ENCODE peak calls at places on chromosome 18, in six cellular contexts. One of them, this sample, is unnamed.

GRCh38 chr18:59096098-59096779 is 43.4 kb upstream of the SEC11C start:
- DNase-seq in K562: no peak
- DNase-seq in IMR-90: no peak
- DNase-seq in A549: no peak
- DNase-seq in right lobe of liver: no peak
- DNase-seq in H1: peak; percentile 70
- DNase-seq in this sample: no peak

GRCh38 chr18:50154420-50154819 is 40.5 kb downstream of the MYO5B start:
- DNase-seq in K562: no peak
- DNase-seq in IMR-90: no peak
- DNase-seq in A549: no peak
- DNase-seq in right lobe of liver: no peak
- DNase-seq in H1: no peak
- DNase-seq in this sample: no peak

GRCh38 chr18:58249677-58250076 is 205.7 kb downstream of the NEDD4L start:
- DNase-seq in K562: no peak
- DNase-seq in IMR-90: peak; percentile 17
- DNase-seq in A549: no peak
- DNase-seq in right lobe of liver: no peak
- DNase-seq in H1: no peak
- DNase-seq in this sample: no peak

GRCh38 chr18:58268849-58269248 is 224.8 kb downstream of the NEDD4L start:
- DNase-seq in K562: no peak
- DNase-seq in IMR-90: peak; percentile 55
- DNase-seq in A549: peak; percentile 9
- DNase-seq in right lobe of liver: no peak
- DNase-seq in H1: no peak
- DNase-seq in this sample: no peak

GRCh38 chr18:12911025-12911927 is 27.2 kb upstream of the PTPN2 start:
- DNase-seq in K562: no peak
- DNase-seq in IMR-90: no peak
- DNase-seq in A549: no peak
- DNase-seq in right lobe of liver: no peak
- DNase-seq in H1: peak; percentile 52
- DNase-seq in this sample: peak; percentile 35

GRCh38 chr18:35618703-35619102 is 37.2 kb downstream of the GALNT1 start:
- DNase-seq in K562: no peak
- DNase-seq in IMR-90: peak; percentile 46
- DNase-seq in A549: no peak
- DNase-seq in right lobe of liver: no peak
- DNase-seq in H1: no peak
- DNase-seq in this sample: no peak

GRCh38 chr18:3995476-3996102 is 459.5 kb downstream of the DLGAP1 start:
- DNase-seq in K562: peak; percentile 54
- DNase-seq in IMR-90: peak; percentile 82
- DNase-seq in A549: peak; percentile 79
- DNase-seq in right lobe of liver: peak; percentile 56
- DNase-seq in H1: peak; percentile 69
- DNase-seq in this sample: peak; percentile 56

GRCh38 chr18:14784133-14784532 is 36.2 kb downstream of the ANKRD30B start:
- DNase-seq in K562: no peak
- DNase-seq in IMR-90: no peak
- DNase-seq in A549: no peak
- DNase-seq in right lobe of liver: no peak
- DNase-seq in H1: no peak
- DNase-seq in this sample: no peak

GRCh38 chr18:59140287-59140885 is 702 bp downstream of the SEC11C start:
- DNase-seq in K562: peak; percentile 26
- DNase-seq in IMR-90: peak; percentile 51
- DNase-seq in A549: peak; percentile 5
- DNase-seq in right lobe of liver: peak; percentile 52
- DNase-seq in H1: no peak
- DNase-seq in this sample: peak; percentile 33

GRCh38 chr18:68662779-68663178 is 52.1 kb downstream of the TMX3 start:
- DNase-seq in K562: no peak
- DNase-seq in IMR-90: peak; percentile 66
- DNase-seq in A549: peak; percentile 3
- DNase-seq in right lobe of liver: no peak
- DNase-seq in H1: no peak
- DNase-seq in this sample: no peak

GRCh38 chr18:23201741-23202140 is 66.5 kb downstream of the CABLES1 start:
- DNase-seq in K562: no peak
- DNase-seq in IMR-90: no peak
- DNase-seq in A549: no peak
- DNase-seq in right lobe of liver: no peak
- DNase-seq in H1: no peak
- DNase-seq in this sample: no peak

GRCh38 chr18:58010265-58010664 is 33.8 kb upstream of the NEDD4L start:
- DNase-seq in K562: no peak
- DNase-seq in IMR-90: no peak
- DNase-seq in A549: no peak
- DNase-seq in right lobe of liver: no peak
- DNase-seq in H1: no peak
- DNase-seq in this sample: no peak

GRCh38 chr18:7596133-7596532 is 29.0 kb downstream of the PTPRM start:
- DNase-seq in K562: no peak
- DNase-seq in IMR-90: peak; percentile 18
- DNase-seq in A549: no peak
- DNase-seq in right lobe of liver: no peak
- DNase-seq in H1: no peak
- DNase-seq in this sample: no peak

GRCh38 chr18:13809521-13810252 is 14.3 kb upstream of the MC5R start:
- DNase-seq in K562: no peak
- DNase-seq in IMR-90: no peak
- DNase-seq in A549: no peak
- DNase-seq in right lobe of liver: no peak
- DNase-seq in H1: no peak
- DNase-seq in this sample: peak; percentile 56

GRCh38 chr18:68742206-68742605 is 27.3 kb upstream of the TMX3 start:
- DNase-seq in K562: no peak
- DNase-seq in IMR-90: no peak
- DNase-seq in A549: no peak
- DNase-seq in right lobe of liver: no peak
- DNase-seq in H1: no peak
- DNase-seq in this sample: no peak

GRCh38 chr18:63472380-63472779 is 4.4 kb upstream of the SERPINB5 start:
- DNase-seq in K562: no peak
- DNase-seq in IMR-90: no peak
- DNase-seq in A549: peak; percentile 79
- DNase-seq in right lobe of liver: no peak
- DNase-seq in H1: no peak
- DNase-seq in this sample: peak; percentile 48

GRCh38 chr18:43875496-43875895 is 598.2 kb upstream of the SYT4 start:
- DNase-seq in K562: no peak
- DNase-seq in IMR-90: no peak
- DNase-seq in A549: no peak
- DNase-seq in right lobe of liver: no peak
- DNase-seq in H1: no peak
- DNase-seq in this sample: no peak

GRCh38 chr18:35241523-35241804 is 630 bp downstream of the ZNF397 start:
- DNase-seq in K562: no peak
- DNase-seq in IMR-90: no peak
- DNase-seq in A549: no peak
- DNase-seq in right lobe of liver: no peak
- DNase-seq in H1: no peak
- DNase-seq in this sample: no peak

GRCh38 chr18:35588995-35589394 is 7.5 kb downstream of the GALNT1 start:
- DNase-seq in K562: no peak
- DNase-seq in IMR-90: no peak
- DNase-seq in A549: no peak
- DNase-seq in right lobe of liver: no peak
- DNase-seq in H1: peak; percentile 59
- DNase-seq in this sample: no peak

GRCh38 chr18:12088731-12089375 is 4.8 kb upstream of the ANKRD62 start:
- DNase-seq in K562: no peak
- DNase-seq in IMR-90: no peak
- DNase-seq in A549: no peak
- DNase-seq in right lobe of liver: no peak
- DNase-seq in H1: no peak
- DNase-seq in this sample: no peak

GRCh38 chr18:13604751-13605150 is 121.6 kb downstream of the FAM210A start:
- DNase-seq in K562: no peak
- DNase-seq in IMR-90: no peak
- DNase-seq in A549: no peak
- DNase-seq in right lobe of liver: no peak
- DNase-seq in H1: no peak
- DNase-seq in this sample: no peak

GRCh38 chr18:2337552-2338141 is 233.7 kb downstream of the METTL4 start:
- DNase-seq in K562: peak; percentile 43
- DNase-seq in IMR-90: peak; percentile 50
- DNase-seq in A549: peak; percentile 29
- DNase-seq in right lobe of liver: peak; percentile 48
- DNase-seq in H1: peak; percentile 67
- DNase-seq in this sample: peak; percentile 19

GRCh38 chr18:61797691-61798590 is 94.9 kb downstream of the RNF152 start:
- DNase-seq in K562: no peak
- DNase-seq in IMR-90: no peak
- DNase-seq in A549: no peak
- DNase-seq in right lobe of liver: no peak
- DNase-seq in H1: no peak
- DNase-seq in this sample: no peak

GRCh38 chr18:48832961-48833700 is 117.6 kb downstream of the SMAD7 start:
- DNase-seq in K562: no peak
- DNase-seq in IMR-90: peak; percentile 67
- DNase-seq in A549: peak; percentile 46
- DNase-seq in right lobe of liver: peak; percentile 46
- DNase-seq in H1: peak; percentile 46
- DNase-seq in this sample: peak; percentile 74
- H3K4me1 ChIP-seq in K562: peaks cover 41% of the 10 kb centered on the region
- H3K4me1 ChIP-seq in IMR-90: peaks cover 24% of the 10 kb centered on the region
- H3K4me1 ChIP-seq in A549: peaks cover 44% of the 10 kb centered on the region
- H3K4me1 ChIP-seq in right lobe of liver: no peaks in the 10 kb centered on the region
- H3K4me1 ChIP-seq in H1: peaks cover 16% of the 10 kb centered on the region
- H3K4me1 ChIP-seq in this sample: peaks cover 20% of the 10 kb centered on the region

GRCh38 chr18:56650944-56651770 is at the start of gene WDR7:
- DNase-seq in K562: peak; percentile 82
- DNase-seq in IMR-90: peak; percentile 98
- DNase-seq in A549: peak; percentile 97
- DNase-seq in right lobe of liver: peak; percentile 97
- DNase-seq in H1: peak; percentile 88
- DNase-seq in this sample: peak; percentile 97
- TF ChIP-seq POLR2A in K562: peak; percentile 79
- TF ChIP-seq POLR2A in IMR-90: no peak
- TF ChIP-seq POLR2A in A549: no peak
- TF ChIP-seq POLR2A in right lobe of liver: peak; percentile 73
- TF ChIP-seq POLR2A in H1: no peak
- TF ChIP-seq POLR2A in this sample: peak; percentile 44

GRCh38 chr18:31943895-31944816 is 1.2 kb upstream of the TRAPPC8 start:
- DNase-seq in K562: peak; percentile 20
- DNase-seq in IMR-90: no peak
- DNase-seq in A549: no peak
- DNase-seq in right lobe of liver: no peak
- DNase-seq in H1: no peak
- DNase-seq in this sample: no peak

GRCh38 chr18:31946305-31947046 is 3.5 kb upstream of the TRAPPC8 start:
- DNase-seq in K562: no peak
- DNase-seq in IMR-90: no peak
- DNase-seq in A549: no peak
- DNase-seq in right lobe of liver: no peak
- DNase-seq in H1: no peak
- DNase-seq in this sample: no peak

GRCh38 chr18:31942301-31942998 is 478 bp downstream of the TRAPPC8 start:
- DNase-seq in K562: peak; percentile 31
- DNase-seq in IMR-90: peak; percentile 54
- DNase-seq in A549: peak; percentile 1
- DNase-seq in right lobe of liver: peak; percentile 54
- DNase-seq in H1: no peak
- DNase-seq in this sample: peak; percentile 56

GRCh38 chr18:31942999-31943894 is at the start of gene TRAPPC8:
- DNase-seq in K562: peak; percentile 94
- DNase-seq in IMR-90: peak; percentile 98
- DNase-seq in A549: peak; percentile 97
- DNase-seq in right lobe of liver: peak; percentile 100
- DNase-seq in H1: peak; percentile 94
- DNase-seq in this sample: peak; percentile 99

DNA sequence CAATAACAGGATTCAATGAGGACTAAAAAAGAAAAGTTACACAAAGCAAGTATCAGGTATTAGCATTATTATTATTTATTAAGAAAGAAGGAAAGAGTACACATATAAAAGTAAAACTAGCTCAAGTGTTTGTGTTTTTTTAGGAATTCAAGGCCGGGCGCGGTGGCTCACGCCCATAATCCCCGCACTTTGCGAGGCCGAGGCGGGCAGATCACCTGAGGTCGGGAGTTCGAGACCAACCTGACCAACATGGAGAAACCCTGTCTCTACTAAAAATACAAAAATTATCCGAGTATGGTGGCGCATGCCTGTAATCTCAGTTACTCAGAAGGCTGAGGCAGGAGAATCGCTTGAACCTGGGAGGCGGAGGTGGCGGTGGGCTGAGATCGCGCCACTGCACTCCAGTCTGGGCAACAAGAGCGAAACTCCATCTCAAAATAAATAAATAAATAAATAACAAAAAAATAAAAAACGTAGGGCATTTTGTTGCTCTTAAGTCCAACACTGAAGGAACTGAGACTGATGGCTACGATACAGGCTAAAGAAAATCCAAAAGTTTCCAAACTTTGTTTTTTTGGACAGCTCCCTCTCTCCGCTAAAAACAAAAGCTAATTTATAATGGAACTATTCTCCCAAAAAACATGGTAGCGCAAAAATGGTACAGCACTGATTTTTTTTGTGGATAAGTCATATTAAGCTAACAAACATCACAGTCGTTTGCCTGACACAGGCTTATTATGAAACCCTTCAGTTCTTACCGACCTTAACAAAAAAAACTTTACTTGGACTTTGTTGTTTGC is 1.7 kb downstream of the TRAPPC8 start:
- DNase-seq in K562: no peak
- DNase-seq in IMR-90: no peak
- DNase-seq in A549: no peak
- DNase-seq in right lobe of liver: no peak
- DNase-seq in H1: no peak
- DNase-seq in this sample: no peak
- H3K4me3 ChIP-seq in K562: peak overlapping the region; percentile 93
- H3K4me3 ChIP-seq in IMR-90: peak overlapping the region; percentile 89
- H3K4me3 ChIP-seq in A549: peak overlapping the region; percentile 65
- H3K4me3 ChIP-seq in right lobe of liver: peak overlapping the region; percentile 70
- H3K4me3 ChIP-seq in H1: peak overlapping the region; percentile 98
- H3K4me3 ChIP-seq in this sample: peak overlapping the region; percentile 93

DNA sequence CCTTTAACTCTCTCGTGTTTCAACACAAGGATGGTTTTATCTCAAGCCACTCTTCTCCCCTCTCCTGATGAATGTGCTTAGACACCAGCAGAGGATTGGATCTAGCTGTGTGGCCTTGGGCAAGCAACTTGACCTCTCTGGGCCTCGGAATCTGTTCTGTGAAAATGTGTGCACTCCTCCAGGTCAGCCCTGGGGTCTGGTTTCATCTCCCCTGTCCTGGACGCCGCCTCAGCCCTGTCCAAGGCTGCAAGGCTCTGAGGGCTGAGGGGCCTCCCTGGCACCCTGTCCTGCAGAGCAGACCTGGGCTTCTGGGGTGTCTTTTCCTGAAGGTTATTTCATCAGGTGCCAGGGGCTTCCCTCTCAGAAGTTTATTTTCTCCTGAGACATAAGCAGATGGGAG is 28.5 kb downstream of the CNDP1 start:
- DNase-seq in K562: no peak
- DNase-seq in IMR-90: no peak
- DNase-seq in A549: no peak
- DNase-seq in right lobe of liver: no peak
- DNase-seq in H1: no peak
- DNase-seq in this sample: no peak
- H3K4me1 ChIP-seq in K562: no peaks in the 10 kb centered on the region
- H3K4me1 ChIP-seq in IMR-90: no peaks in the 10 kb centered on the region
- H3K4me1 ChIP-seq in A549: no peaks in the 10 kb centered on the region
- H3K4me1 ChIP-seq in right lobe of liver: no peaks in the 10 kb centered on the region
- H3K4me1 ChIP-seq in H1: no peaks in the 10 kb centered on the region
- H3K4me1 ChIP-seq in this sample: peaks cover 13% of the 10 kb centered on the region